ENCODE peak calls at places on chromosomes 4 and X, in four cellular contexts. S is NCI-H82, N is psoas muscle, I is KBM-7. C is an unnamed sample.

GRCh38 chrX:132270699-132271098 is 51.5 kb upstream of the RAP2C start:
- DNase-seq in S (no peak), N (peak; percentile 54), I (no peak), C (no peak)

GRCh38 chrX:154717824-154718223 is 33.1 kb downstream of the GAB3 start:
- DNase-seq in S (peak; percentile 3), N (no peak), I (peak; percentile 95), C (no peak)

GRCh38 chr4:63123441-63123840 is 1285.8 kb downstream of the TECRL start:
- DNase-seq in S (no peak), N (no peak), I (no peak), C (no peak)

GRCh38 chr4:183563874-183564273 is 59.0 kb downstream of the ING2 start:
- DNase-seq in S (no peak), N (no peak), I (no peak), C (peak; percentile 53)

GRCh38 chrX:2710041-2710471 is 19.0 kb downstream of the CD99 start:
- DNase-seq in S (no peak), N (no peak), I (peak; percentile 88), C (no peak)

GRCh38 chr4:124095596-124095995 is 616.9 kb downstream of the ANKRD50 start:
- DNase-seq in S (no peak), N (no peak), I (no peak), C (no peak)

GRCh38 chr4:338759-339097 is 1.1 kb downstream of the ZNF141 start:
- DNase-seq in S (no peak), N (no peak), I (no peak), C (no peak)

GRCh38 chr4:44447563-44448504 is 775 bp downstream of the KCTD8 start:
- DNase-seq in S (peak; percentile 42), N (peak; percentile 39), I (no peak), C (no peak)

GRCh38 chr4:90254357-90254756 is 127.2 kb downstream of the CCSER1 start:
- DNase-seq in S (no peak), N (no peak), I (no peak), C (no peak)

GRCh38 chrX:115344885-115345653 is 55.6 kb downstream of the LUZP4 start:
- DNase-seq in S (peak; percentile 92), N (peak; percentile 88), I (no peak), C (peak; percentile 45)

GRCh38 chr4:147691820-147692219 is 7.9 kb upstream of the PRMT9 start:
- DNase-seq in S (peak; percentile 44), N (no peak), I (no peak), C (no peak)

GRCh38 chrX:10146350-10146749 is 10.4 kb upstream of the CLCN4 start:
- DNase-seq in S (peak; percentile 98), N (no peak), I (no peak), C (no peak)

GRCh38 chr4:127249066-127249766 is 383.5 kb upstream of the INTU start:
- DNase-seq in S (no peak), N (no peak), I (peak; percentile 14), C (no peak)

GRCh38 chr4:186105721-186106335 is 1.3 kb downstream of the FAM149A start:
- DNase-seq in S (no peak), N (no peak), I (peak; percentile 28), C (no peak)

GRCh38 chr4:1714303-1715001 is 2.3 kb upstream of the SLBP start:
- DNase-seq in S (peak; percentile 36), N (no peak), I (peak; percentile 20), C (no peak)

GRCh38 chrX:49106930-49107329 is 16.6 kb downstream of the GPKOW start:
- DNase-seq in S (peak; percentile 60), N (no peak), I (peak; percentile 74), C (peak; percentile 39)

GRCh38 chrX:18961686-18962085 is 22.2 kb downstream of the PHKA2 start:
- DNase-seq in S (no peak), N (no peak), I (peak; percentile 34), C (no peak)

GRCh38 chr4:3407171-3407771 is 34.5 kb upstream of the HGFAC start:
- DNase-seq in S (no peak), N (no peak), I (no peak), C (no peak)

GRCh38 chr4:82354788-82355187 is 19.0 kb downstream of the HNRNPD start:
- DNase-seq in S (no peak), N (no peak), I (no peak), C (no peak)

GRCh38 chr4:161010227-161010626 is 1153.6 kb downstream of the FSTL5 start:
- DNase-seq in S (peak; percentile 75), N (no peak), I (no peak), C (no peak)

GRCh38 chr4:8914461-8915171 is 43.0 kb upstream of the HMX1 start:
- DNase-seq in S (no peak), N (no peak), I (no peak), C (no peak)

GRCh38 chrX:2614911-2615310 is 76.2 kb upstream of the CD99 start:
- DNase-seq in S (no peak), N (no peak), I (peak; percentile 97), C (no peak)

GRCh38 chr4:76745264-76745663 is 152.7 kb downstream of the SOWAHB start:
- DNase-seq in S (no peak), N (no peak), I (no peak), C (no peak)

GRCh38 chr4:106583567-106583966 is 215.0 kb upstream of the GIMD1 start:
- DNase-seq in S (no peak), N (no peak), I (no peak), C (no peak)

GRCh38 chr4:17665346-17665745 is 50.9 kb downstream of the MED28 start:
- DNase-seq in S (no peak), N (no peak), I (no peak), C (no peak)

GRCh38 chr4:82638479-82638878 is 76.7 kb upstream of the TMEM150C start:
- DNase-seq in S (no peak), N (no peak), I (peak; percentile 18), C (no peak)

GRCh38 chr4:44487341-44487740 is 38.7 kb upstream of the KCTD8 start:
- DNase-seq in S (peak; percentile 37), N (no peak), I (no peak), C (no peak)

GRCh38 chr4:155974476-155974749 is 20.7 kb upstream of the CTSO start:
- DNase-seq in S (no peak), N (no peak), I (no peak), C (no peak)

GRCh38 chr4:37471971-37472370 is 214.2 kb downstream of the RELL1 start:
- DNase-seq in S (no peak), N (no peak), I (peak; percentile 32), C (no peak)

GRCh38 chrX:15366507-15367352 is 17.5 kb downstream of the VEGFD start:
- DNase-seq in S (no peak), N (no peak), I (peak; percentile 65), C (no peak)

GRCh38 chr4:98664959-98665358 is 6.5 kb upstream of the TSPAN5 start:
- DNase-seq in S (peak; percentile 7), N (no peak), I (no peak), C (no peak)

GRCh38 chrX:45031830-45032229 is 158.8 kb downstream of the KDM6A start:
- DNase-seq in S (no peak), N (no peak), I (no peak), C (no peak)

GRCh38 chr4:123286903-123287466 is 109.6 kb upstream of the SPRY1 start:
- DNase-seq in S (no peak), N (no peak), I (no peak), C (no peak)

GRCh38 chrX:53312946-53313745 is 31.8 kb upstream of the IQSEC2 start:
- DNase-seq in S (peak; percentile 76), N (peak; percentile 58), I (peak; percentile 84), C (peak; percentile 75)

GRCh38 chrX:134948333-134949241 is 42.2 kb upstream of the SMIM10 start:
- DNase-seq in S (no peak), N (no peak), I (no peak), C (no peak)

GRCh38 chr4:125191252-125191651 is 123.5 kb upstream of the FAT4 start:
- DNase-seq in S (no peak), N (no peak), I (no peak), C (no peak)

GRCh38 chr4:23594125-23594524 is 295.7 kb downstream of the PPARGC1A start:
- DNase-seq in S (no peak), N (no peak), I (no peak), C (no peak)